ENCODE peak calls at places on chromosomes 2 and 18, in five cellular contexts. Z is hepatocyte, T is DND-41, G is GM23338, J is neural progenitor cell. L is an unnamed sample.

GRCh38 chr18:55588001-55588875 is at the start of gene TCF4:
- DNase-seq in G (peak; percentile 73), T (peak; percentile 71), J (peak; percentile 86), Z (peak; percentile 71), L (peak; percentile 73)

GRCh38 chr18:73756256-73757091 is 391.2 kb downstream of the FBXO15 start:
- DNase-seq in J (no peak), G (no peak), T (no peak), Z (no peak), L (no peak)

GRCh38 chr2:16671760-16672159 is 6.1 kb upstream of the CYRIA start:
- DNase-seq in Z (no peak), T (no peak), J (no peak), G (no peak), L (no peak)

GRCh38 chr2:31107588-31108300 is 30.5 kb downstream of the GALNT14 start:
- DNase-seq in Z (peak; percentile 25), G (peak; percentile 33), J (peak; percentile 41), T (no peak), L (no peak)

GRCh38 chr2:1603521-1603920 is 140.8 kb downstream of the PXDN start:
- DNase-seq in J (no peak), T (no peak), G (no peak), Z (no peak), L (no peak)

GRCh38 chr2:227812001-227812400 is 1.6 kb upstream of the CCL20 start:
- DNase-seq in Z (no peak), T (no peak), G (no peak), J (no peak), L (no peak)

GRCh38 chr2:133296396-133296795 is 271.9 kb downstream of the NCKAP5 start:
- DNase-seq in T (no peak), G (no peak), Z (no peak), J (no peak), L (no peak)

GRCh38 chr2:159557437-159558034 is 58.8 kb downstream of the BAZ2B start:
- DNase-seq in T (no peak), J (peak; percentile 40), Z (peak; percentile 19), G (peak; percentile 70), L (peak; percentile 35)

GRCh38 chr2:180174580-180174979 is 167.5 kb upstream of the CWC22 start:
- DNase-seq in G (no peak), J (no peak), Z (no peak), T (no peak), L (no peak)

GRCh38 chr18:70337139-70337972 is 48.5 kb downstream of the SOCS6 start:
- DNase-seq in J (peak; percentile 31), Z (peak; percentile 74), G (peak; percentile 43), T (no peak), L (peak; percentile 69)

GRCh38 chr18:46680784-46681695 is 24.0 kb upstream of the LOXHD1 start:
- DNase-seq in J (no peak), T (no peak), G (no peak), Z (no peak), L (no peak)

GRCh38 chr18:39870586-39870985 is 2084.4 kb upstream of the PIK3C3 start:
- DNase-seq in T (no peak), Z (no peak), G (no peak), J (no peak), L (no peak)

GRCh38 chr2:103773884-103774283 is 1012.1 kb downstream of the TMEM182 start:
- DNase-seq in G (peak; percentile 15), T (no peak), J (no peak), Z (no peak), L (no peak)

GRCh38 chr18:13268746-13269285 is 50.3 kb downstream of the LDLRAD4 start:
- DNase-seq in Z (peak; percentile 40), J (no peak), T (no peak), G (no peak), L (no peak)

GRCh38 chr2:223626713-223627112 is 24.6 kb upstream of the SCG2 start:
- DNase-seq in J (no peak), T (peak; percentile 59), Z (no peak), G (no peak), L (no peak)

GRCh38 chr2:12325806-12326205 is 390.9 kb upstream of the TRIB2 start:
- DNase-seq in Z (peak; percentile 60), G (no peak), J (no peak), T (peak; percentile 84), L (peak; percentile 29)

GRCh38 chr18:33761363-33761762 is 183.3 kb downstream of the ASXL3 start:
- DNase-seq in G (no peak), T (no peak), J (peak; percentile 15), Z (peak; percentile 36), L (no peak)

GRCh38 chr2:28991462-28991861 is 10.4 kb downstream of the TOGARAM2 start:
- DNase-seq in G (no peak), Z (no peak), T (no peak), J (no peak), L (no peak)

GRCh38 chr2:238019962-238020361 is 40.8 kb upstream of the SCLY start:
- DNase-seq in Z (no peak), T (no peak), J (no peak), G (no peak), L (no peak)

GRCh38 chr2:186862869-186863709 is 14.1 kb upstream of the ZSWIM2 start:
- DNase-seq in J (peak; percentile 33), T (no peak), G (peak; percentile 59), Z (peak; percentile 32), L (no peak)

GRCh38 chr2:45909677-45910191 is 258.3 kb downstream of the PRKCE start:
- DNase-seq in Z (peak; percentile 28), G (no peak), J (no peak), T (no peak), L (no peak)

GRCh38 chr2:64141711-64142405 is 2.4 kb downstream of the PELI1 start:
- DNase-seq in G (peak; percentile 21), Z (no peak), J (peak; percentile 7), T (no peak), L (no peak)

GRCh38 chr2:1930376-1930775 is 186.1 kb upstream of the PXDN start:
- DNase-seq in G (no peak), J (no peak), T (no peak), Z (no peak), L (no peak)

GRCh38 chr2:160220545-160221009 is 20.5 kb upstream of the ITGB6 start:
- DNase-seq in G (peak; percentile 14), T (peak; percentile 42), J (no peak), Z (no peak), L (no peak)

GRCh38 chr2:64605991-64606494 is 47.7 kb downstream of the SERTAD2 start:
- DNase-seq in T (no peak), Z (no peak), G (no peak), J (no peak), L (no peak)

GRCh38 chr18:59451963-59452362 is 92.9 kb upstream of the LMAN1 start:
- DNase-seq in T (no peak), Z (no peak), J (no peak), G (no peak), L (no peak)

GRCh38 chr2:9027884-9028283 is 24.4 kb upstream of the MBOAT2 start:
- DNase-seq in T (no peak), Z (no peak), J (no peak), G (no peak), L (no peak)

GRCh38 chr2:172373761-172374160 is 53.6 kb upstream of the ITGA6 start:
- DNase-seq in J (no peak), T (no peak), Z (no peak), G (no peak), L (no peak)

GRCh38 chr2:172374318-172375240 is 52.8 kb upstream of the ITGA6 start:
- DNase-seq in T (no peak), Z (no peak), J (no peak), G (no peak), L (no peak)

GRCh38 chr2:172370821-172371455 is 56.4 kb upstream of the ITGA6 start:
- DNase-seq in Z (no peak), T (no peak), G (no peak), J (no peak), L (no peak)

GRCh38 chr2:172372436-172372835 is 55.0 kb upstream of the ITGA6 start:
- DNase-seq in Z (no peak), G (no peak), J (no peak), T (no peak), L (no peak)

GRCh38 chr2:172373076-172373475 is 54.3 kb upstream of the ITGA6 start:
- DNase-seq in G (no peak), J (no peak), T (no peak), Z (no peak), L (no peak)
- TF ChIP-seq CTCF in G (no peak), J (no peak), T (no peak), Z (no peak), L (no peak)

DNA sequence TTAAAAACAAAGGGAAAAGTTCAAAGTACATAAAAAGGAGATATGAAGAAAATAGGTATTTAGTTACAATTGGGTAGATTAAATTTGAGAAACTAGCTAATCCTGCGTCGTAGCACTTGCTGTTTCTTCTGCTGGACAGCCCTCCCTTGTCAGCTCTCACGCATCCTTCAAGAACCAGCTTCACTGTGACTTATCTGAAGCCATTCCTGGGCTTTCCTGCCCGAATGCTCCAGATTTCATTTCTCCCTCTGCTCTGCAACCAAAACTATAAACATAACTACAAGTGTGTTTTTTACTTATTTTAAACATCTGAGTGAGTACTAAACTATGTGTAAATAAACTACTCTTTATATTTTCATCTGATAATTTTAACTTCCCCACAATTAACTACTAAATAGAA is 149.2 kb downstream of the MTCL1 start:
- DNase-seq in Z (no peak), T (no peak), G (no peak), J (no peak), L (no peak)
- H2AFZ ChIP-seq in Z (no peak overlapping the region), T (no peak overlapping the region), G (no peak overlapping the region), J (no peak overlapping the region), L (no peak overlapping the region)

GRCh38 chr2:231672617-231673347 is 35.5 kb upstream of the PTMA start:
- DNase-seq in T (peak; percentile 58), Z (peak; percentile 81), G (peak; percentile 93), J (peak; percentile 73), L (peak; percentile 94)
- TF ChIP-seq CTCF in T (peak; percentile 45), Z (peak; percentile 35), G (peak; percentile 63), J (peak; percentile 50), L (peak; percentile 63)

GRCh38 chr2:21469158-21469557 is 345.4 kb downstream of the TDRD15 start:
- DNase-seq in Z (no peak), G (no peak), T (no peak), J (no peak), L (no peak)

GRCh38 chr2:21468609-21469008 is 344.8 kb downstream of the TDRD15 start:
- DNase-seq in T (no peak), J (no peak), Z (no peak), G (no peak), L (no peak)

GRCh38 chr2:21467910-21468309 is 344.1 kb downstream of the TDRD15 start:
- DNase-seq in G (peak; percentile 9), Z (no peak), J (no peak), T (no peak), L (no peak)

GRCh38 chr2:21467280-21467818 is 343.6 kb downstream of the TDRD15 start:
- DNase-seq in Z (no peak), G (no peak), J (no peak), T (no peak), L (no peak)

GRCh38 chr2:21466528-21466927 is 342.8 kb downstream of the TDRD15 start:
- DNase-seq in T (no peak), Z (no peak), J (no peak), G (no peak), L (no peak)
- H2AFZ ChIP-seq in T (no peak overlapping the region), Z (no peak overlapping the region), J (no peak overlapping the region), G (no peak overlapping the region), L (no peak overlapping the region)